ENCODE peak calls at places on chromosomes 4 and X, in five cellular contexts. Q, P, I, J and K are unnamed samples.

GRCh38 chr4:115054836-115055235 is 58.6 kb downstream of the NDST4 start:
- DNase-seq in P (no peak), J (no peak), I (no peak), Q (no peak), K (peak)

GRCh38 chrX:29555465-29556091 is 659.8 kb upstream of the MAGEB2 start:
- DNase-seq in Q (no peak), J (no peak), I (no peak), P (no peak), K (no peak)

GRCh38 chr4:89765966-89766365 is 71.0 kb downstream of the SNCA start:
- DNase-seq in Q (peak), J (no peak), I (peak), P (peak), K (no peak)

GRCh38 chr4:67122029-67122428 is 423.3 kb downstream of the CENPC start:
- DNase-seq in J (no peak), Q (no peak), I (peak), P (no peak), K (peak)

GRCh38 chr4:155742310-155743015 is 16.4 kb upstream of the GUCY1B1 start:
- DNase-seq in I (no peak), Q (no peak), J (no peak), P (no peak), K (no peak)

GRCh38 chr4:304987-305680 is at the start of gene ZNF732:
- DNase-seq in I (no peak), Q (no peak), P (peak), J (peak), K (peak)

GRCh38 chr4:101256222-101256621 is 91.1 kb downstream of the PPP3CA start:
- DNase-seq in I (no peak), J (no peak), P (no peak), Q (no peak), K (no peak)

GRCh38 chr4:10581022-10581421 is 103.5 kb downstream of the CLNK start:
- DNase-seq in I (no peak), Q (no peak), J (no peak), P (no peak), K (no peak)

GRCh38 chr4:39565925-39566630 is 38.8 kb upstream of the UGDH start:
- DNase-seq in P (no peak), J (no peak), Q (peak), I (peak), K (no peak)

GRCh38 chrX:153372949-153373348 is 28.2 kb downstream of the PNMA6E start:
- DNase-seq in P (no peak), I (no peak), Q (no peak), J (no peak), K (no peak)

GRCh38 chrX:13506574-13506973 is 62.8 kb upstream of the EGFL6 start:
- DNase-seq in Q (no peak), I (peak), J (no peak), P (no peak), K (peak)

GRCh38 chrX:52509916-52510315 is 6.9 kb downstream of the XAGE1B start:
- DNase-seq in Q (no peak), P (no peak), I (no peak), J (no peak), K (no peak)

GRCh38 chr4:7435411-7436095 is 823 bp upstream of the PSAPL1 start:
- DNase-seq in P (no peak), I (no peak), J (no peak), Q (no peak), K (no peak)

GRCh38 chrX:134622813-134623185 is 35.5 kb downstream of the PLAC1 start:
- DNase-seq in J (no peak), Q (no peak), I (no peak), P (no peak), K (no peak)

GRCh38 chrX:19893722-19894121 is 6.3 kb upstream of the SH3KBP1 start:
- DNase-seq in P (no peak), Q (no peak), I (no peak), J (no peak), K (no peak)

GRCh38 chr4:175385797-175386196 is 426.3 kb downstream of the GPM6A start:
- DNase-seq in Q (no peak), P (no peak), J (no peak), I (no peak), K (no peak)

GRCh38 chr4:148574502-148574901 is 132.3 kb upstream of the NR3C2 start:
- DNase-seq in I (no peak), J (no peak), P (no peak), Q (no peak), K (no peak)